ENCODE peak calls at places on chromosomes 13 and 19, in eight cellular contexts. S is PC-9, E is kidney epithelial cell, Q is uterus, R is cardiac fibroblast, G is hepatocyte, D is AG10803, C is AG09309. Y is an unnamed sample.

GRCh38 chr19:9705836-9706235 is 30.9 kb upstream of the ZNF562 start:
- DNase-seq in S (no peak), E (no peak), Q (no peak), R (no peak), G (no peak), D (no peak), C (no peak), Y (no peak)

GRCh38 chr13:76879211-76879875 is 6.9 kb downstream of the KCTD12 start:
- DNase-seq in S (no peak), E (no peak), Q (peak), R (peak), G (peak), D (peak), C (peak), Y (no peak)

GRCh38 chr13:24254151-24254810 is 55.1 kb upstream of the C1QTNF9 start:
- DNase-seq in S (no peak), E (no peak), Q (no peak), R (peak), G (no peak), D (no peak), C (no peak), Y (peak)

GRCh38 chr19:46610851-46611770 is 10.0 kb downstream of the CALM3 start:
- DNase-seq in S (no peak), E (no peak), Q (no peak), R (no peak), G (no peak), D (peak), C (no peak), Y (no peak)

GRCh38 chr19:50387176-50387867 is 3.2 kb downstream of the POLD1 start:
- DNase-seq in S (peak), E (no peak), Q (no peak), R (peak), G (no peak), D (peak), C (no peak), Y (no peak)

GRCh38 chr19:58476498-58477015 is 405 bp downstream of the ZNF446 start:
- DNase-seq in S (no peak), E (no peak), Q (no peak), R (peak), G (peak), D (peak), C (no peak), Y (no peak)

GRCh38 chr13:47087841-47088240 is 191.0 kb upstream of the HTR2A start:
- DNase-seq in S (no peak), E (peak), Q (no peak), R (peak), G (no peak), D (peak), C (peak), Y (peak)

GRCh38 chr13:50123862-50124535 is 108.8 kb downstream of the KCNRG start:
- DNase-seq in S (peak), E (peak), Q (peak), R (peak), G (peak), D (peak), C (peak), Y (peak)

GRCh38 chr13:29852464-29853054 is 2.1 kb upstream of the UBL3 start:
- DNase-seq in S (no peak), E (no peak), Q (no peak), R (no peak), G (no peak), D (peak), C (no peak), Y (no peak)

GRCh38 chr19:15265849-15266248 is 33.6 kb upstream of the EPHX3 start:
- DNase-seq in S (no peak), E (peak), Q (peak), R (peak), G (peak), D (peak), C (peak), Y (peak)

GRCh38 chr13:102033316-102033715 is 368.5 kb downstream of the FGF14 start:
- DNase-seq in S (no peak), E (no peak), Q (no peak), R (no peak), G (no peak), D (no peak), C (no peak), Y (no peak)

GRCh38 chr13:45662122-45662521 is 40.0 kb upstream of the CBY2 start:
- DNase-seq in S (no peak), E (no peak), Q (no peak), R (no peak), G (no peak), D (no peak), C (no peak), Y (no peak)

GRCh38 chr13:35164324-35164932 is 222.4 kb downstream of the NBEA start:
- DNase-seq in S (peak), E (no peak), Q (no peak), R (peak), G (peak), D (peak), C (no peak), Y (no peak)

GRCh38 chr13:90979059-90979458 is 368.4 kb upstream of the MIR17HG start:
- DNase-seq in S (no peak), E (no peak), Q (no peak), R (no peak), G (no peak), D (no peak), C (no peak), Y (no peak)

GRCh38 chr13:48749699-48750473 is 96.2 kb downstream of the CYSLTR2 start:
- DNase-seq in S (peak), E (peak), Q (peak), R (peak), G (peak), D (peak), C (peak), Y (peak)

GRCh38 chr13:50993908-50994307 is 84.3 kb downstream of the RNASEH2B start:
- DNase-seq in S (no peak), E (no peak), Q (peak), R (peak), G (no peak), D (peak), C (no peak), Y (no peak)

GRCh38 chr19:11420429-11420893 is 1.3 kb upstream of the RGL3 start:
- DNase-seq in S (no peak), E (no peak), Q (peak), R (peak), G (peak), D (peak), C (no peak), Y (no peak)

GRCh38 chr19:13652810-13653590 is 111.3 kb upstream of the MRI1 start:
- DNase-seq in S (no peak), E (no peak), Q (no peak), R (no peak), G (no peak), D (no peak), C (no peak), Y (no peak)

GRCh38 chr19:3607398-3608078 is 863 bp upstream of the TBXA2R start:
- DNase-seq in S (no peak), E (no peak), Q (no peak), R (peak), G (no peak), D (peak), C (no peak), Y (no peak)

GRCh38 chr13:70339738-70340137 is 231.5 kb upstream of the KLHL1 start:
- DNase-seq in S (no peak), E (no peak), Q (no peak), R (no peak), G (peak), D (no peak), C (no peak), Y (no peak)

GRCh38 chr13:29490561-29490960 is 104.9 kb downstream of the SLC7A1 start:
- DNase-seq in S (no peak), E (no peak), Q (no peak), R (no peak), G (no peak), D (no peak), C (no peak), Y (no peak)

GRCh38 chr13:28136916-28137315 is 1.4 kb upstream of the PAN3 start:
- DNase-seq in S (no peak), E (no peak), Q (no peak), R (no peak), G (peak), D (no peak), C (no peak), Y (no peak)

GRCh38 chr13:28438598-28439334 is 56.2 kb downstream of the FLT1 start:
- DNase-seq in S (no peak), E (no peak), Q (no peak), R (no peak), G (no peak), D (no peak), C (no peak), Y (no peak)

GRCh38 chr19:42547927-42548326 is 19.6 kb upstream of the CEACAM1 start:
- DNase-seq in S (no peak), E (no peak), Q (no peak), R (no peak), G (no peak), D (no peak), C (no peak), Y (no peak)

GRCh38 chr13:114115191-114115671 is 17.2 kb downstream of the RASA3 start:
- DNase-seq in S (no peak), E (peak), Q (peak), R (peak), G (peak), D (peak), C (no peak), Y (peak)

GRCh38 chr13:99871249-99871898 is 100.2 kb downstream of the ZIC5 start:
- DNase-seq in S (no peak), E (no peak), Q (no peak), R (no peak), G (no peak), D (no peak), C (no peak), Y (no peak)

GRCh38 chr19:12995596-12996541 is 594 bp downstream of the NFIX start:
- DNase-seq in S (no peak), E (no peak), Q (peak), R (peak), G (peak), D (peak), C (no peak), Y (no peak)

GRCh38 chr13:66835040-66835628 is 395.0 kb downstream of the PCDH9 start:
- DNase-seq in S (no peak), E (peak), Q (peak), R (peak), G (peak), D (no peak), C (no peak), Y (peak)

GRCh38 chr13:44713793-44714469 is 137.8 kb upstream of the TSC22D1 start:
- DNase-seq in S (peak), E (peak), Q (no peak), R (peak), G (peak), D (peak), C (peak), Y (peak)

GRCh38 chr13:46885018-46885417 is 11.8 kb downstream of the HTR2A start:
- DNase-seq in S (no peak), E (peak), Q (no peak), R (no peak), G (no peak), D (no peak), C (no peak), Y (no peak)

GRCh38 chr19:41883463-41883820 is 458 bp downstream of the ARHGEF1 start:
- DNase-seq in S (no peak), E (no peak), Q (no peak), R (no peak), G (no peak), D (no peak), C (no peak), Y (no peak)

GRCh38 chr19:18780631-18781030 is 10.5 kb downstream of the COMP start:
- DNase-seq in S (no peak), E (no peak), Q (no peak), R (no peak), G (no peak), D (no peak), C (no peak), Y (no peak)
- TF ChIP-seq CTCF in S (no peak), E (peak), Q (no peak), R (no peak), G (no peak), D (no peak), C (peak), Y (no peak)

GRCh38 chr19:32363175-32363574 is 17.8 kb downstream of the ZNF507 start:
- DNase-seq in S (peak), E (no peak), Q (no peak), R (peak), G (peak), D (peak), C (no peak), Y (no peak)

GRCh38 chr19:32362318-32362691 is 16.9 kb downstream of the ZNF507 start:
- DNase-seq in S (no peak), E (no peak), Q (no peak), R (no peak), G (no peak), D (no peak), C (no peak), Y (no peak)

GRCh38 chr19:32359581-32359980 is 14.2 kb downstream of the ZNF507 start:
- DNase-seq in S (no peak), E (no peak), Q (no peak), R (no peak), G (no peak), D (no peak), C (no peak), Y (no peak)

GRCh38 chr19:32363632-32364031 is 18.2 kb downstream of the ZNF507 start:
- DNase-seq in S (no peak), E (no peak), Q (no peak), R (no peak), G (no peak), D (no peak), C (no peak), Y (no peak)

GRCh38 chr19:32361574-32362317 is 16.3 kb downstream of the ZNF507 start:
- DNase-seq in S (no peak), E (no peak), Q (no peak), R (no peak), G (no peak), D (no peak), C (no peak), Y (no peak)
- TF ChIP-seq CTCF in S (no peak), E (no peak), Q (no peak), R (no peak), G (no peak), D (no peak), C (no peak), Y (no peak)

GRCh38 chr13:42969558-42970172 is 22.4 kb downstream of the EPSTI1 start:
- DNase-seq in S (no peak), E (no peak), Q (peak), R (peak), G (peak), D (peak), C (no peak), Y (no peak)
- TF ChIP-seq CTCF in S (peak), E (peak), Q (peak), R (peak), G (peak), D (peak), C (peak), Y (peak)

GRCh38 chr13:79935121-79935520 is 405.8 kb downstream of the SPRY2 start:
- DNase-seq in S (no peak), E (no peak), Q (no peak), R (no peak), G (no peak), D (peak), C (peak), Y (no peak)
- TF ChIP-seq CTCF in S (no peak), E (no peak), Q (no peak), R (no peak), G (no peak), D (no peak), C (no peak), Y (no peak)

DNA sequence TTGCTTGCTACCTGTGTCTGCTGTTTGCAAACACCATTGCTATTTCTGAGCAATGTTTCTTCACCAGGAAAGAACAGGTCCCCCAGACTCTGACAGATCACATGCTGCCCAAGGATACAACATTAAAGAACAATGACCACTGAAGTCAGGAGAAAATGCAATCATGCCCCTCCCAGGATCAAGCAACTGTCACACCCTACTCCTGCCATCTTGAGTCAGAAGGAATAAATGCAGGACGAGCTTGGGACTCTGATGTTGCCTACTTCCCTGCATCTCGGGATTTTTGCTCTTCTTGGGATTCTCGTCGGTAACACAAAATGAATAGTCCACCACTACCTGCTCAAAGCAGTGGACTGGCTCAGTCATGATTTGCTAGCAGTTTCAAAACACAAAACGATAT is 490.6 kb downstream of the COG6 start:
- DNase-seq in S (no peak), E (no peak), Q (no peak), R (no peak), G (no peak), D (no peak), C (no peak), Y (no peak)
- TF ChIP-seq CTCF in S (no peak), E (no peak), Q (peak), R (no peak), G (no peak), D (no peak), C (no peak), Y (no peak)

GRCh38 chr19:4707956-4708650 is 15.5 kb downstream of the DPP9 start:
- DNase-seq in S (no peak), E (no peak), Q (peak), R (peak), G (no peak), D (peak), C (no peak), Y (no peak)

GRCh38 chr19:4710281-4710600 is 13.4 kb downstream of the DPP9 start:
- DNase-seq in S (no peak), E (no peak), Q (no peak), R (no peak), G (no peak), D (no peak), C (no peak), Y (no peak)

GRCh38 chr19:4707322-4707721 is 16.3 kb downstream of the DPP9 start:
- DNase-seq in S (no peak), E (no peak), Q (no peak), R (no peak), G (no peak), D (no peak), C (no peak), Y (no peak)

GRCh38 chr19:4711211-4711610 is 12.4 kb downstream of the DPP9 start:
- DNase-seq in S (no peak), E (no peak), Q (no peak), R (no peak), G (no peak), D (no peak), C (no peak), Y (no peak)

GRCh38 chr19:4709440-4710280 is 14.0 kb downstream of the DPP9 start:
- DNase-seq in S (no peak), E (no peak), Q (no peak), R (no peak), G (no peak), D (no peak), C (no peak), Y (no peak)
- TF ChIP-seq CTCF in S (no peak), E (no peak), Q (no peak), R (no peak), G (no peak), D (no peak), C (no peak), Y (no peak)

GRCh38 chr19:1382250-1382649 is 1.5 kb upstream of the NDUFS7 start:
- DNase-seq in S (no peak), E (no peak), Q (no peak), R (no peak), G (no peak), D (no peak), C (no peak), Y (no peak)

GRCh38 chr19:1383311-1384084 is at the start of gene NDUFS7:
- DNase-seq in S (peak), E (no peak), Q (peak), R (peak), G (peak), D (peak), C (peak), Y (peak)

GRCh38 chr19:1384478-1385110 is 887 bp downstream of the NDUFS7 start:
- DNase-seq in S (no peak), E (no peak), Q (no peak), R (no peak), G (no peak), D (no peak), C (no peak), Y (no peak)

GRCh38 chr19:1384085-1384462 is 367 bp downstream of the NDUFS7 start:
- DNase-seq in S (no peak), E (no peak), Q (no peak), R (no peak), G (no peak), D (no peak), C (no peak), Y (no peak)

DNA sequence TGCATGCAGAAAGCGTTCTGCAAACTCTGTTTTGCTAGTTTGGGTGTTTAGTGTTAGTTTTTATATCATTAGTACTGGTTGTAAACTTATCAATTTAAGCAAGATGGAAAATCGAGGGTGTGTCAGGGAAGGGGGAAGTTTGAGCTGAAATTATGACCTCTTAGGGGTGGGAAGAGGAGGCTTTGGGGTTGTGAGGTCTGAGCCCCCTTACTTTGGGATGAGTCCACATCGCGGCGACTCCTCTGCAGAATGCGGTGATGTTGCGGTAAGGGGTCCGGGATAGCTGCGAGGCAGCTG is 745 bp upstream of the NDUFS7 start:
- DNase-seq in S (no peak), E (no peak), Q (no peak), R (no peak), G (no peak), D (no peak), C (no peak), Y (no peak)
- TF ChIP-seq CTCF in S (no peak), E (no peak), Q (no peak), R (no peak), G (peak), D (no peak), C (no peak), Y (no peak)

DNA sequence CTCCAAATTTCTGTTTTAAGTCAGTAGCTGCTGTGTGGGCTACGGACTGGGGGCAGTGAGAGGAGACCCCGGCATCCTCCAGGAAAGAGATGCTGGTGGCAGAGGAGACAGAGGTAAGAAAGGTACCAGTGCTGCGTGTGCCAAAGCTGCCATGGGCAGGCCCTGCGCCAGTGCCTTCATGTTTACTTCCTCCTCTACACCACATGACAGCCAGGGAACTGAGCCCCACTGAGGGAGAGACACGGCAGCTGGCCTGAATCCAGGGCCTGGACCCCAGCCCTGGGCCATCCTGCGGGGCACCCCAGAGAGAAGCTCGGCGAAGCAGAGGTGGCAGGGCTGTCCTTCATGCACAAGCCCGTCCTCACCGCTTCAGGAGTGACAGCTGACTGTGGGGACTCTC is 22.7 kb upstream of the CCNP start:
- DNase-seq in S (no peak), E (no peak), Q (no peak), R (no peak), G (no peak), D (no peak), C (no peak), Y (no peak)
- TF ChIP-seq CTCF in S (no peak), E (no peak), Q (no peak), R (no peak), G (no peak), D (no peak), C (no peak), Y (no peak)

DNA sequence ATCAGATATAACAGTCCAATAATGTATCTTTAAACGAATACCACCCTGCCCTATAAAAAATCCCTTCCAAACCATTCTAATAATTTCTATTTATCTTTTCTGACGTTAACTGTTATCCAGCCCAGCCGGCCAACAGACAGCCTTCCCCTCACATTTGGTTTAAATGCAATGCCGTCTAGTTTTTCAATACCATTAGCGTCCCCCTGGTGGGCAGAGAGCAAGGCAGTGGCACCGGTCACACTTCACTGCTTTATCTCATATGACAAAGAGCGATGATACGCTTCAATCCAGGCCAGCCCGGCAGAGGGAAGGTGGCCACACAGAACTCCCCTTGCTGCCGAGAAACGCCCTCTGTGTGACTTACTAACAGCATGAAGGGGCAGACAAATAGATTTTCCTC is 402.1 kb upstream of the ZNF507 start:
- DNase-seq in S (no peak), E (no peak), Q (no peak), R (no peak), G (no peak), D (no peak), C (no peak), Y (no peak)
- TF ChIP-seq CTCF in S (no peak), E (no peak), Q (no peak), R (no peak), G (peak), D (no peak), C (no peak), Y (no peak)

GRCh38 chr13:74796126-74796643 is 662.0 kb upstream of the KLF12 start:
- DNase-seq in S (no peak), E (no peak), Q (no peak), R (no peak), G (no peak), D (no peak), C (no peak), Y (no peak)
- TF ChIP-seq CTCF in S (no peak), E (no peak), Q (no peak), R (no peak), G (no peak), D (no peak), C (no peak), Y (no peak)

Y was measured in AG04450.